ENCODE peak calls at places on chromosomes 12 and 14, in ten cellular contexts. One of them, this sample, is unnamed.

GRCh38 chr12:126397071-126397571 is 1331.9 kb downstream of the AACS start:
- DNase-seq in breast epithelium: no peak
- DNase-seq in AG09319: peak; percentile 15
- DNase-seq in suprapubic skin: no peak
- DNase-seq in gastrocnemius medialis: no peak
- DNase-seq in neural crest cell: no peak
- DNase-seq in mucosa of descending colon: no peak
- DNase-seq in BJ: no peak
- DNase-seq in WTC11: no peak
- DNase-seq in HL-60: no peak
- DNase-seq in this sample: no peak

GRCh38 chr14:105098316-105098715 is 33.1 kb upstream of the GPR132 start:
- DNase-seq in breast epithelium: no peak
- DNase-seq in AG09319: no peak
- DNase-seq in suprapubic skin: peak; percentile 34
- DNase-seq in gastrocnemius medialis: no peak
- DNase-seq in neural crest cell: no peak
- DNase-seq in mucosa of descending colon: no peak
- DNase-seq in BJ: no peak
- DNase-seq in WTC11: no peak
- DNase-seq in HL-60: no peak
- DNase-seq in this sample: no peak

GRCh38 chr12:94553130-94553519 is 93.5 kb upstream of the CEP83 start:
- DNase-seq in breast epithelium: peak; percentile 24
- DNase-seq in AG09319: peak; percentile 28
- DNase-seq in suprapubic skin: no peak
- DNase-seq in gastrocnemius medialis: no peak
- DNase-seq in neural crest cell: no peak
- DNase-seq in mucosa of descending colon: no peak
- DNase-seq in BJ: peak; percentile 13
- DNase-seq in WTC11: no peak
- DNase-seq in HL-60: no peak
- DNase-seq in this sample: no peak

GRCh38 chr12:92107621-92108131 is 38.0 kb downstream of the BTG1 start:
- DNase-seq in breast epithelium: no peak
- DNase-seq in AG09319: no peak
- DNase-seq in suprapubic skin: no peak
- DNase-seq in gastrocnemius medialis: no peak
- DNase-seq in neural crest cell: peak; percentile 10
- DNase-seq in mucosa of descending colon: no peak
- DNase-seq in BJ: no peak
- DNase-seq in WTC11: peak; percentile 14
- DNase-seq in HL-60: no peak
- DNase-seq in this sample: no peak

GRCh38 chr12:64716839-64717455 is 42.3 kb downstream of the GNS start:
- DNase-seq in breast epithelium: no peak
- DNase-seq in AG09319: no peak
- DNase-seq in suprapubic skin: no peak
- DNase-seq in gastrocnemius medialis: no peak
- DNase-seq in neural crest cell: no peak
- DNase-seq in mucosa of descending colon: no peak
- DNase-seq in BJ: no peak
- DNase-seq in WTC11: no peak
- DNase-seq in HL-60: no peak
- DNase-seq in this sample: no peak

GRCh38 chr12:104727866-104728449 is 230.1 kb downstream of the SLC41A2 start:
- DNase-seq in breast epithelium: no peak
- DNase-seq in AG09319: no peak
- DNase-seq in suprapubic skin: no peak
- DNase-seq in gastrocnemius medialis: no peak
- DNase-seq in neural crest cell: no peak
- DNase-seq in mucosa of descending colon: no peak
- DNase-seq in BJ: no peak
- DNase-seq in WTC11: no peak
- DNase-seq in HL-60: peak; percentile 51
- DNase-seq in this sample: no peak

GRCh38 chr12:58727526-58727925 is 192.8 kb downstream of the LRIG3 start:
- DNase-seq in breast epithelium: no peak
- DNase-seq in AG09319: no peak
- DNase-seq in suprapubic skin: no peak
- DNase-seq in gastrocnemius medialis: no peak
- DNase-seq in neural crest cell: no peak
- DNase-seq in mucosa of descending colon: no peak
- DNase-seq in BJ: no peak
- DNase-seq in WTC11: no peak
- DNase-seq in HL-60: no peak
- DNase-seq in this sample: no peak

GRCh38 chr12:7870335-7870734 is 2.4 kb downstream of the SLC2A14 start:
- DNase-seq in breast epithelium: no peak
- DNase-seq in AG09319: no peak
- DNase-seq in suprapubic skin: no peak
- DNase-seq in gastrocnemius medialis: no peak
- DNase-seq in neural crest cell: no peak
- DNase-seq in mucosa of descending colon: no peak
- DNase-seq in BJ: no peak
- DNase-seq in WTC11: no peak
- DNase-seq in HL-60: no peak
- DNase-seq in this sample: no peak

GRCh38 chr14:69543341-69544249 is 31.1 kb downstream of the CCDC177 start:
- DNase-seq in breast epithelium: peak; percentile 81
- DNase-seq in AG09319: peak; percentile 56
- DNase-seq in suprapubic skin: no peak
- DNase-seq in gastrocnemius medialis: peak; percentile 17
- DNase-seq in neural crest cell: peak; percentile 14
- DNase-seq in mucosa of descending colon: peak; percentile 61
- DNase-seq in BJ: no peak
- DNase-seq in WTC11: no peak
- DNase-seq in HL-60: peak; percentile 70
- DNase-seq in this sample: no peak

GRCh38 chr14:44866322-44866721 is 95.4 kb downstream of the KLHL28 start:
- DNase-seq in breast epithelium: no peak
- DNase-seq in AG09319: no peak
- DNase-seq in suprapubic skin: no peak
- DNase-seq in gastrocnemius medialis: no peak
- DNase-seq in neural crest cell: no peak
- DNase-seq in mucosa of descending colon: no peak
- DNase-seq in BJ: no peak
- DNase-seq in WTC11: no peak
- DNase-seq in HL-60: no peak
- DNase-seq in this sample: no peak

GRCh38 chr14:40911161-40911560 is 695.5 kb upstream of the LRFN5 start:
- DNase-seq in breast epithelium: no peak
- DNase-seq in AG09319: no peak
- DNase-seq in suprapubic skin: no peak
- DNase-seq in gastrocnemius medialis: no peak
- DNase-seq in neural crest cell: no peak
- DNase-seq in mucosa of descending colon: no peak
- DNase-seq in BJ: no peak
- DNase-seq in WTC11: no peak
- DNase-seq in HL-60: no peak
- DNase-seq in this sample: no peak

GRCh38 chr14:41615011-41615595 is 8.4 kb downstream of the LRFN5 start:
- DNase-seq in breast epithelium: no peak
- DNase-seq in AG09319: no peak
- DNase-seq in suprapubic skin: no peak
- DNase-seq in gastrocnemius medialis: no peak
- DNase-seq in neural crest cell: no peak
- DNase-seq in mucosa of descending colon: no peak
- DNase-seq in BJ: no peak
- DNase-seq in WTC11: no peak
- DNase-seq in HL-60: no peak
- DNase-seq in this sample: no peak

GRCh38 chr12:73413974-73414373 is 1123.7 kb upstream of the ATXN7L3B start:
- DNase-seq in breast epithelium: no peak
- DNase-seq in AG09319: no peak
- DNase-seq in suprapubic skin: no peak
- DNase-seq in gastrocnemius medialis: no peak
- DNase-seq in neural crest cell: no peak
- DNase-seq in mucosa of descending colon: no peak
- DNase-seq in BJ: no peak
- DNase-seq in WTC11: no peak
- DNase-seq in HL-60: no peak
- DNase-seq in this sample: no peak

GRCh38 chr14:22384974-22385526 is 204.0 kb downstream of the DAD1 start:
- DNase-seq in breast epithelium: no peak
- DNase-seq in AG09319: no peak
- DNase-seq in suprapubic skin: no peak
- DNase-seq in gastrocnemius medialis: no peak
- DNase-seq in neural crest cell: no peak
- DNase-seq in mucosa of descending colon: no peak
- DNase-seq in BJ: no peak
- DNase-seq in WTC11: no peak
- DNase-seq in HL-60: no peak
- DNase-seq in this sample: no peak

DNA sequence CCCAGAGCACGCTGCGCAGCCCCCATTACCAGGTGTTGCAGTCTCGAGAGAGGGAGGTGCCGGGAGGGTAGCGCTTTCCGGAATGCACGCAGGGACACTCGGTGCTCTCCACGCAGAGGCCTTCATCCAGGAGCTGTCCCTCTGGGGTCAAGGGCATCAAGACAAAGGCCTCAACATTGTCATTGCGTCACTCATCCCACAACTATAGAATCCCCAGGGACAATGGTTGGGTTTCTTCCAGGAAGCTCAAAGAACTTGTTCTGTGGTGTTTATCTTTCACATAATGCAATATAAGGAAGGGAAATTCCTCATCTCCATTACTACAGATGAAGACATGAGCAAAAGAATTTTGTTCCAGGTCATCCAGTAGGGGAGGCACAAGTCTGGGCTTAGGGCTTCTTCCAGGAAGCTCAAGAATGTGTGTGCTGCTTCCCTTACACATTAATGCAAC is 52.1 kb downstream of the VWF start:
- DNase-seq in breast epithelium: no peak
- DNase-seq in AG09319: no peak
- DNase-seq in suprapubic skin: no peak
- DNase-seq in gastrocnemius medialis: no peak
- DNase-seq in neural crest cell: no peak
- DNase-seq in mucosa of descending colon: no peak
- DNase-seq in BJ: no peak
- DNase-seq in WTC11: no peak
- DNase-seq in HL-60: no peak
- DNase-seq in this sample: no peak
- TF ChIP-seq CTCF in breast epithelium: no peak
- TF ChIP-seq CTCF in AG09319: peak; percentile 25
- TF ChIP-seq CTCF in suprapubic skin: no peak
- TF ChIP-seq CTCF in gastrocnemius medialis: no peak
- TF ChIP-seq CTCF in neural crest cell: no peak
- TF ChIP-seq CTCF in mucosa of descending colon: no peak
- TF ChIP-seq CTCF in BJ: peak; percentile 40
- TF ChIP-seq CTCF in WTC11: no peak
- TF ChIP-seq CTCF in HL-60: no peak
- TF ChIP-seq CTCF in this sample: no peak

DNA sequence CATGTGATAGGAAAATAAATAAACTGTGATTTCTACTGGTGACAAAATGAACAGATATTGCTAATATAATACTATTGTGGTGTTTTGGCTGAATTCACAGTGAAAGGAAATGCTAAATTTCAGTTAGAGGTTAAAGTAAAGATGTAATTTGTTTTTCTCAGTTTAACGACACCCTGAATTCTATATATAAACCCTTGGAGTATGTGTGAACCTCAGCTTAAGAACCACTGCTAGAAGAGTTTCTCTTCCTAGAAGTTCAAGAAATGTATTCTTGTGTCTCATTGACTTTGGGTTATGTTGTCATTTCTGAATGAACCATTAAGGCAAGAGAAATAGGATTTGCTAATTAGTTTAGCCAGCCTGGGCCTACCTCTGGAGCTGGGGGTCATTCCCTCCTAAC is 8.2 kb downstream of the FBXO34 start:
- DNase-seq in breast epithelium: no peak
- DNase-seq in AG09319: no peak
- DNase-seq in suprapubic skin: no peak
- DNase-seq in gastrocnemius medialis: no peak
- DNase-seq in neural crest cell: no peak
- DNase-seq in mucosa of descending colon: no peak
- DNase-seq in BJ: no peak
- DNase-seq in WTC11: no peak
- DNase-seq in HL-60: no peak
- DNase-seq in this sample: no peak
- TF ChIP-seq CTCF in breast epithelium: no peak
- TF ChIP-seq CTCF in AG09319: no peak
- TF ChIP-seq CTCF in suprapubic skin: no peak
- TF ChIP-seq CTCF in gastrocnemius medialis: no peak
- TF ChIP-seq CTCF in neural crest cell: no peak
- TF ChIP-seq CTCF in mucosa of descending colon: no peak
- TF ChIP-seq CTCF in BJ: no peak
- TF ChIP-seq CTCF in WTC11: no peak
- TF ChIP-seq CTCF in HL-60: no peak
- TF ChIP-seq CTCF in this sample: no peak

GRCh38 chr14:64745511-64746041 is 41.4 kb downstream of the PLEKHG3 start:
- DNase-seq in breast epithelium: no peak
- DNase-seq in AG09319: no peak
- DNase-seq in suprapubic skin: no peak
- DNase-seq in gastrocnemius medialis: peak; percentile 46
- DNase-seq in neural crest cell: no peak
- DNase-seq in mucosa of descending colon: no peak
- DNase-seq in BJ: no peak
- DNase-seq in WTC11: no peak
- DNase-seq in HL-60: no peak
- DNase-seq in this sample: no peak
- TF ChIP-seq CTCF in breast epithelium: no peak
- TF ChIP-seq CTCF in AG09319: peak; percentile 13
- TF ChIP-seq CTCF in suprapubic skin: no peak
- TF ChIP-seq CTCF in gastrocnemius medialis: no peak
- TF ChIP-seq CTCF in neural crest cell: no peak
- TF ChIP-seq CTCF in mucosa of descending colon: no peak
- TF ChIP-seq CTCF in BJ: peak; percentile 33
- TF ChIP-seq CTCF in WTC11: no peak
- TF ChIP-seq CTCF in HL-60: no peak
- TF ChIP-seq CTCF in this sample: no peak

GRCh38 chr14:100187247-100187833 is 27.9 kb upstream of the DEGS2 start:
- DNase-seq in breast epithelium: no peak
- DNase-seq in AG09319: no peak
- DNase-seq in suprapubic skin: no peak
- DNase-seq in gastrocnemius medialis: no peak
- DNase-seq in neural crest cell: no peak
- DNase-seq in mucosa of descending colon: peak; percentile 79
- DNase-seq in BJ: no peak
- DNase-seq in WTC11: no peak
- DNase-seq in HL-60: no peak
- DNase-seq in this sample: no peak
- TF ChIP-seq CTCF in breast epithelium: no peak
- TF ChIP-seq CTCF in AG09319: no peak
- TF ChIP-seq CTCF in suprapubic skin: no peak
- TF ChIP-seq CTCF in gastrocnemius medialis: no peak
- TF ChIP-seq CTCF in neural crest cell: no peak
- TF ChIP-seq CTCF in mucosa of descending colon: no peak
- TF ChIP-seq CTCF in BJ: no peak
- TF ChIP-seq CTCF in WTC11: no peak
- TF ChIP-seq CTCF in HL-60: no peak
- TF ChIP-seq CTCF in this sample: no peak

DNA sequence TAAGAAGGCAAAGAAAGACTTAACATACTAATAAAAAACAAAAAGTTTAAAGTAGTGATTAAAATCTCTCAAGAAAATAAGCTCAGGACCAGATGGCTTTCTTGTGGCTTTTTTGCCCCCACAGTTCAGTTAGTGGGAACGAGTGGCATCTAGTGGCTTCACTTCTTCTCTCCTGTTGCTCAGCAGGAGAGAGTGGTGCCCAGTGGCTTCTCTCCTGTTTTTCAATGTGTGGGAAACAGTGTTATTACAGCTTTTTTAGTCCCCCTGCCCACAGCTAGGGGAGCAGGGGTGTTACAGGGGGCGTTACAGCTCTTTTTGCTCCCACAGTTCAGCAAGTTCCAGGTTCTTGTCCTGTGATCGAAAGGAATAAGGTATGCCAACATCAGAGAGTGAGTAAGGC is 135.2 kb downstream of the RERGL start:
- DNase-seq in breast epithelium: no peak
- DNase-seq in AG09319: no peak
- DNase-seq in suprapubic skin: no peak
- DNase-seq in gastrocnemius medialis: no peak
- DNase-seq in neural crest cell: no peak
- DNase-seq in mucosa of descending colon: no peak
- DNase-seq in BJ: no peak
- DNase-seq in WTC11: no peak
- DNase-seq in HL-60: no peak
- DNase-seq in this sample: no peak
- TF ChIP-seq CTCF in breast epithelium: no peak
- TF ChIP-seq CTCF in AG09319: no peak
- TF ChIP-seq CTCF in suprapubic skin: no peak
- TF ChIP-seq CTCF in gastrocnemius medialis: no peak
- TF ChIP-seq CTCF in neural crest cell: no peak
- TF ChIP-seq CTCF in mucosa of descending colon: no peak
- TF ChIP-seq CTCF in BJ: no peak
- TF ChIP-seq CTCF in WTC11: no peak
- TF ChIP-seq CTCF in HL-60: no peak
- TF ChIP-seq CTCF in this sample: no peak

This sample was measured in type B pancreatic cell.